ENCODE peak calls at places on chromosome 2, in four cellular contexts. One of them, this sample, is unnamed. For H3K4me1 and H3K36me3, the result is how much of the 10 kb centered on the place peaks cover.

GRCh38 chr2:80338794-80339193 is 34.2 kb upstream of the LRRTM1 start:
- DNase-seq in cardiac muscle cell: no peak
- DNase-seq in heart left ventricle: no peak
- DNase-seq in neural progenitor cell: no peak
- DNase-seq in this sample: no peak

GRCh38 chr2:20449501-20450200 is 2.8 kb downstream of the RHOB start:
- DNase-seq in neural progenitor cell: no peak
- DNase-seq in cardiac muscle cell: peak
- DNase-seq in heart left ventricle: no peak
- DNase-seq in this sample: peak

GRCh38 chr2:12061317-12061716 is 314.9 kb downstream of the LPIN1 start:
- DNase-seq in cardiac muscle cell: no peak
- DNase-seq in heart left ventricle: no peak
- DNase-seq in neural progenitor cell: no peak
- DNase-seq in this sample: no peak

GRCh38 chr2:16409849-16410248 is 255.8 kb downstream of the CYRIA start:
- DNase-seq in cardiac muscle cell: no peak
- DNase-seq in heart left ventricle: no peak
- DNase-seq in neural progenitor cell: no peak
- DNase-seq in this sample: no peak

GRCh38 chr2:146927080-146927714 is 917.6 kb upstream of the ACVR2A start:
- DNase-seq in heart left ventricle: no peak
- DNase-seq in cardiac muscle cell: peak
- DNase-seq in neural progenitor cell: peak
- DNase-seq in this sample: peak

GRCh38 chr2:9214866-9215265 is 8.3 kb downstream of the ASAP2 start:
- DNase-seq in cardiac muscle cell: no peak
- DNase-seq in heart left ventricle: no peak
- DNase-seq in neural progenitor cell: no peak
- DNase-seq in this sample: no peak

GRCh38 chr2:45131587-45131986 is 122.3 kb upstream of the SIX2 start:
- DNase-seq in neural progenitor cell: no peak
- DNase-seq in heart left ventricle: no peak
- DNase-seq in cardiac muscle cell: peak
- DNase-seq in this sample: no peak

GRCh38 chr2:163081754-163082153 is 243.2 kb upstream of the KCNH7 start:
- DNase-seq in heart left ventricle: no peak
- DNase-seq in neural progenitor cell: no peak
- DNase-seq in cardiac muscle cell: no peak
- DNase-seq in this sample: no peak

GRCh38 chr2:196105956-196106355 is 37.3 kb upstream of the DNAH7 start:
- DNase-seq in neural progenitor cell: no peak
- DNase-seq in heart left ventricle: no peak
- DNase-seq in cardiac muscle cell: no peak
- DNase-seq in this sample: no peak

GRCh38 chr2:125427721-125428315 is 1228.1 kb upstream of the GYPC start:
- DNase-seq in cardiac muscle cell: no peak
- DNase-seq in heart left ventricle: no peak
- DNase-seq in neural progenitor cell: no peak
- DNase-seq in this sample: no peak

GRCh38 chr2:78780321-78780720 is 245.2 kb upstream of the REG3G start:
- DNase-seq in neural progenitor cell: no peak
- DNase-seq in cardiac muscle cell: no peak
- DNase-seq in heart left ventricle: no peak
- DNase-seq in this sample: no peak

GRCh38 chr2:84865181-84865783 is 15.6 kb downstream of the TRABD2A start:
- DNase-seq in neural progenitor cell: no peak
- DNase-seq in cardiac muscle cell: peak
- DNase-seq in heart left ventricle: no peak
- DNase-seq in this sample: no peak
- H3K4me1 ChIP-seq in neural progenitor cell: under half
- H3K4me1 ChIP-seq in cardiac muscle cell: under half
- H3K4me1 ChIP-seq in heart left ventricle: under half
- H3K4me1 ChIP-seq in this sample: under half

DNA sequence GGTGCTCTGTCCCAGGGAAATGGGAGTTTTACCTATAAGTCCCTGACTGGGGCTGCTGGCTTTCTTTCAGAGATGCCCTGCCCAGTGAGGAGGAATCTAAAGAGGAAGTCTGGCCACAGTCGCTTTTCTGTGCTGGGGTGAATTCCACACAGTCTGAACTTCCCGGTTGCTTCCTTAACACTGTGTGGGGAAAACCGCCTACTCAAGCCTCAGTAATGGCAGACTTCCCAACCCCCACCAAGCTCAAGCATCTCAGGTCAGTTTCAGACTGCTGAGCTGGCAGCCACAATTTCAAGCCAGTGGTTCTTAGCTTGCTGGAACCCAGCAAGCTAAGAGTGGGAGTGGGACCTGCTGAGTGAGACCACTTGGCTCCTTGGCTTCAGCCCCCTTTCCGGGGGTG is 54.9 kb downstream of the NUP35 start:
- DNase-seq in neural progenitor cell: no peak
- DNase-seq in cardiac muscle cell: peak
- DNase-seq in heart left ventricle: no peak
- DNase-seq in this sample: no peak
- H3K36me3 ChIP-seq in neural progenitor cell: under half
- H3K36me3 ChIP-seq in cardiac muscle cell: under half
- H3K36me3 ChIP-seq in heart left ventricle: under half
- H3K36me3 ChIP-seq in this sample: under half

DNA sequence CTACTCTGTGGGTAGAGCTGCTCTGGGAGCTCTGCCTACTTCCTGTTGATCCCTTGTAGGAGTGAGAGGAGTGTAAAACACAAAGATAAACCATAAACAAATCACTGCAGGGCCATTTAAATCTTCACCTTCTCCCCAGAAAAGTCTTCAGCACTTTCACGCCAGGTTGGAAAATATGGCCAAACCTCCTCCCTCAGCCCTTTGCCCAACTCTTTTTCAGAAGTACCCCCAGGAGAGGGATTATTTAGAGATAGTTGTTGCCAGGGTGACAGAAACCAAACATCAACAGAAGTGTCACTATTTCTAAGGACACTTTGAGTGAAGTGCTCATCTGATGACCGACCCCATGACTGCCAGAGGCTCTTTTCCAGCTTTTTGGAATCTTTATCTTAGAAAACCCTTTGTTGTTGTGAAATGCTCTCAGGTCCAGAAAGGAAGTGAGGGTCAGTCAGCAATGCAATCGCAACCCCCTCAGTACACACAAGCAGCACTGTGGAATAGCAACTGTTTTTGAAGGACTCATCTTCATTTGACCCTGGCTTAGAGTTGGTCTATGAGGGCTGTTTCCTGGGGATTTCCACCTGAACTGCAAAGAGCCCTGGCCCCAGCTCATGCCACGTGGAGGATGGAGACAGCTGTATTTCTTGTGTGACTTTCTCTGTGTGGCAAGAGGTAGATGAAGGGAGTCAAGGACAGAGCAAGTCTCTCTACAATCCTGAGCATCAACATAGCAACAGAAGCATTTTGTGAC is 114.0 kb upstream of the STON1 start:
- DNase-seq in neural progenitor cell: peak
- DNase-seq in cardiac muscle cell: peak
- DNase-seq in heart left ventricle: no peak
- DNase-seq in this sample: no peak
- H3K4me1 ChIP-seq in neural progenitor cell: under half
- H3K4me1 ChIP-seq in cardiac muscle cell: under half
- H3K4me1 ChIP-seq in heart left ventricle: under half
- H3K4me1 ChIP-seq in this sample: under half

GRCh38 chr2:204022550-204022949 is 86.0 kb downstream of the ICOS start:
- DNase-seq in cardiac muscle cell: no peak
- DNase-seq in neural progenitor cell: no peak
- DNase-seq in heart left ventricle: no peak
- DNase-seq in this sample: no peak
- H3K36me3 ChIP-seq in cardiac muscle cell: under half
- H3K36me3 ChIP-seq in neural progenitor cell: under half
- H3K36me3 ChIP-seq in heart left ventricle: under half
- H3K36me3 ChIP-seq in this sample: under half

GRCh38 chr2:43269706-43270105 is 43.3 kb upstream of the ZFP36L2 start:
- DNase-seq in heart left ventricle: peak
- DNase-seq in cardiac muscle cell: peak
- DNase-seq in neural progenitor cell: no peak
- DNase-seq in this sample: peak
- H3K4me1 ChIP-seq in heart left ventricle: under half
- H3K4me1 ChIP-seq in cardiac muscle cell: under half
- H3K4me1 ChIP-seq in neural progenitor cell: under half
- H3K4me1 ChIP-seq in this sample: under half

DNA sequence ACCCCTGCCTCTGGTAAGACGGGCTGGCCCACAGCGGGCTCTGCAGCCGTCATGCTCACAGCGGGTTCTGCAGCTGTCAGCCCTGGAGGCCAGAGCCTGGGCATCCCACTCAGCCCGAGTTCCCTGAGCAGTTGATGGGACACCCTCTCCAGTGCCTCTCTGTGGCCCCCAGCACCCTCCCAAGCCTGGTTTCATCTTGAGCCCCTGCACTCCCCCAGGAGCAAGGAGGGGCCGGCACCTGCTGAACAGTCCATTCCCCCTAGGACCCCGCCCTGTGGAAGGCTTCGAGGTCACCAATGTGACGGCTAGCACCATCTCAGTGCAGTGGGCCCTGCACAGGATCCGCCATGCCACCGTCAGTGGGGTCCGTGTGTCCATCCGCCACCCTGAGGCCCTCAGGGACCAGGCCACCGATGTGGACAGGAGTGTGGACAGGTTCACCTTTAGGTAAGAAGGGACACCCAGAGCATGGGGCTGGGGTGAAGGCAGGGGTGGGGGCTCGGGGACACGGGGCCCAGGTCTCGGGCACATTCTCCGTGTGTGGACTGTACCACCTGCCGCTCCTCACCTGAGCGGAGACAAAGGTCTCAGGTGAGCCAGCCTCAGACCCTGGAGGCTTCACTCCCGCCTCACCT is 34.5 kb downstream of the MTERF4 start:
- DNase-seq in neural progenitor cell: no peak
- DNase-seq in cardiac muscle cell: no peak
- DNase-seq in heart left ventricle: peak
- DNase-seq in this sample: no peak
- H3K36me3 ChIP-seq in neural progenitor cell: under half
- H3K36me3 ChIP-seq in cardiac muscle cell: under half
- H3K36me3 ChIP-seq in heart left ventricle: under half
- H3K36me3 ChIP-seq in this sample: under half